ENCODE peak calls at places on chromosome 22, in ten cellular contexts. O is stimulated activated CD8-positive, alpha-beta memory T cell treated with anti-CD3 and anti-CD28 coated beads, Interleukin-7, amount 100 ng/mL, for 1 hour; D is glutamatergic neuron; R is ELR; S is coronary artery; V is activated CD4-positive, alpha-beta T cell treated with anti-CD3 and anti-CD28 coated beads for 48 hours; Z is DMS153; Q is SW 1271; T is NCI-H774; P is AML-193. M is an unnamed sample.

GRCh38 chr22:36986242-36986821 is 32.9 kb downstream of the TST start:
- DNase-seq in O (no peak), S (no peak), D (peak), Z (no peak), V (peak), T (no peak), P (peak), Q (no peak), R (peak), M (no peak)

GRCh38 chr22:47605441-47605840 is 843.0 kb downstream of the TBC1D22A start:
- DNase-seq in O (no peak), T (no peak), D (no peak), V (no peak), R (no peak), Q (no peak), Z (no peak), P (no peak), S (no peak), M (no peak)

GRCh38 chr22:36771376-36772063 is 4.4 kb downstream of the IFT27 start:
- DNase-seq in R (no peak), T (no peak), D (no peak), V (no peak), Q (no peak), P (no peak), Z (no peak), O (no peak), S (peak), M (no peak)

GRCh38 chr22:43449205-43449830 is 37.5 kb downstream of the MPPED1 start:
- DNase-seq in S (no peak), D (no peak), Z (no peak), P (no peak), T (no peak), O (no peak), Q (no peak), V (no peak), R (no peak), M (no peak)

GRCh38 chr22:42294034-42294985 is 23.9 kb upstream of the TCF20 start:
- DNase-seq in D (no peak), V (peak), P (no peak), S (no peak), Z (peak), T (no peak), O (no peak), R (peak), Q (no peak), M (no peak)

GRCh38 chr22:44940121-44940520 is 69.7 kb downstream of the PHF21B start:
- DNase-seq in R (no peak), D (no peak), P (no peak), T (no peak), Q (no peak), O (no peak), V (no peak), S (no peak), Z (no peak), M (no peak)

GRCh38 chr22:29442976-29443375 is 4.6 kb downstream of the RFPL1 start:
- DNase-seq in Z (no peak), R (no peak), D (no peak), Q (no peak), S (no peak), O (no peak), V (no peak), T (no peak), P (no peak), M (no peak)

GRCh38 chr22:46845281-46846153 is 83.1 kb downstream of the TBC1D22A start:
- DNase-seq in O (no peak), V (no peak), Q (no peak), R (peak), D (no peak), S (peak), T (no peak), Z (no peak), P (no peak), M (no peak)

GRCh38 chr22:25996669-25997068 is 172.6 kb upstream of the SEZ6L start:
- DNase-seq in T (no peak), Z (no peak), S (no peak), Q (no peak), R (no peak), O (no peak), P (no peak), D (no peak), V (no peak), M (no peak)

GRCh38 chr22:46105494-46106278 is 44.6 kb upstream of the PPARA start:
- DNase-seq in Q (no peak), V (no peak), S (no peak), P (no peak), D (no peak), Z (no peak), R (no peak), T (no peak), O (no peak), M (no peak)

GRCh38 chr22:35384567-35384966 is 3.7 kb downstream of the HMOX1 start:
- DNase-seq in T (no peak), Q (no peak), V (no peak), P (no peak), O (no peak), Z (no peak), S (no peak), R (no peak), D (no peak), M (no peak)